ENCODE peak calls at places on chromosomes 1 and 21, in four cellular contexts. One of them, this sample, is unnamed.

GRCh38 chr1:226912587-226913176 is 27.4 kb upstream of the COQ8A start:
- DNase-seq in fibroblast of lung: peak
- DNase-seq in T47D: peak
- DNase-seq in neural progenitor cell: peak
- DNase-seq in this sample: peak

GRCh38 chr1:58848818-58849411 is 65.1 kb upstream of the JUN start:
- DNase-seq in neural progenitor cell: peak
- DNase-seq in T47D: no peak
- DNase-seq in fibroblast of lung: peak
- DNase-seq in this sample: peak

GRCh38 chr1:86436041-86436440 is 12.1 kb downstream of the CLCA2 start:
- DNase-seq in fibroblast of lung: peak
- DNase-seq in neural progenitor cell: no peak
- DNase-seq in T47D: no peak
- DNase-seq in this sample: no peak

GRCh38 chr1:12276225-12276624 is 46.4 kb downstream of the VPS13D start:
- DNase-seq in fibroblast of lung: peak
- DNase-seq in neural progenitor cell: peak
- DNase-seq in T47D: no peak
- DNase-seq in this sample: no peak

GRCh38 chr1:41521766-41522165 is 37.3 kb upstream of the EDN2 start:
- DNase-seq in T47D: no peak
- DNase-seq in neural progenitor cell: peak
- DNase-seq in fibroblast of lung: no peak
- DNase-seq in this sample: no peak

GRCh38 chr1:245441699-245442098 is 286.9 kb downstream of the KIF26B start:
- DNase-seq in T47D: no peak
- DNase-seq in neural progenitor cell: no peak
- DNase-seq in fibroblast of lung: peak
- DNase-seq in this sample: no peak

GRCh38 chr1:95716550-95716949 is 482.5 kb downstream of the RWDD3 start:
- DNase-seq in neural progenitor cell: no peak
- DNase-seq in fibroblast of lung: no peak
- DNase-seq in T47D: no peak
- DNase-seq in this sample: no peak

GRCh38 chr1:29245876-29246275 is 9.6 kb downstream of the PTPRU start:
- DNase-seq in T47D: peak
- DNase-seq in fibroblast of lung: peak
- DNase-seq in neural progenitor cell: peak
- DNase-seq in this sample: peak

GRCh38 chr1:229508823-229509337 is 739 bp upstream of the NUP133 start:
- DNase-seq in T47D: no peak
- DNase-seq in fibroblast of lung: no peak
- DNase-seq in neural progenitor cell: peak
- DNase-seq in this sample: no peak

GRCh38 chr1:201255470-201256362 is 27.6 kb upstream of the PKP1 start:
- DNase-seq in fibroblast of lung: no peak
- DNase-seq in T47D: no peak
- DNase-seq in neural progenitor cell: no peak
- DNase-seq in this sample: no peak

GRCh38 chr1:100982783-100983182 is 42.8 kb downstream of the DPH5 start:
- DNase-seq in T47D: peak
- DNase-seq in fibroblast of lung: no peak
- DNase-seq in neural progenitor cell: no peak
- DNase-seq in this sample: no peak

GRCh38 chr1:161905269-161905884 is 118.3 kb downstream of the OLFML2B start:
- DNase-seq in fibroblast of lung: no peak
- DNase-seq in neural progenitor cell: peak
- DNase-seq in T47D: peak
- DNase-seq in this sample: peak

GRCh38 chr1:84782311-84782771 is 92.1 kb upstream of the SSX2IP start:
- DNase-seq in fibroblast of lung: peak
- DNase-seq in neural progenitor cell: peak
- DNase-seq in T47D: peak
- DNase-seq in this sample: peak

GRCh38 chr1:8420318-8420717 is 102.4 kb downstream of the SLC45A1 start:
- DNase-seq in T47D: no peak
- DNase-seq in fibroblast of lung: no peak
- DNase-seq in neural progenitor cell: no peak
- DNase-seq in this sample: no peak

GRCh38 chr1:224874775-224875174 is 54.7 kb upstream of the DNAH14 start:
- DNase-seq in fibroblast of lung: no peak
- DNase-seq in T47D: no peak
- DNase-seq in neural progenitor cell: peak
- DNase-seq in this sample: no peak

GRCh38 chr1:227185291-227185690 is 133.0 kb downstream of the CDC42BPA start:
- DNase-seq in T47D: no peak
- DNase-seq in fibroblast of lung: no peak
- DNase-seq in neural progenitor cell: no peak
- DNase-seq in this sample: no peak

GRCh38 chr1:106435269-106435668 is 621.2 kb upstream of the PRMT6 start:
- DNase-seq in fibroblast of lung: no peak
- DNase-seq in T47D: no peak
- DNase-seq in neural progenitor cell: no peak
- DNase-seq in this sample: no peak

GRCh38 chr21:41901099-41901498 is 22.0 kb upstream of the PRDM15 start:
- DNase-seq in fibroblast of lung: no peak
- DNase-seq in T47D: no peak
- DNase-seq in neural progenitor cell: no peak
- DNase-seq in this sample: no peak

GRCh38 chr21:30340714-30341573 is 3.5 kb upstream of the KRTAP27-1 start:
- DNase-seq in T47D: peak
- DNase-seq in neural progenitor cell: peak
- DNase-seq in fibroblast of lung: peak
- DNase-seq in this sample: peak

GRCh38 chr1:90959352-90960206 is 62.3 kb downstream of the ZNF644 start:
- DNase-seq in neural progenitor cell: no peak
- DNase-seq in fibroblast of lung: peak
- DNase-seq in T47D: no peak
- DNase-seq in this sample: peak

GRCh38 chr1:163609858-163610257 is 288.1 kb downstream of the NUF2 start:
- DNase-seq in neural progenitor cell: no peak
- DNase-seq in fibroblast of lung: no peak
- DNase-seq in T47D: no peak
- DNase-seq in this sample: no peak

GRCh38 chr1:113981962-113982931 is 3.0 kb downstream of the OLFML3 start:
- DNase-seq in fibroblast of lung: peak
- DNase-seq in T47D: peak
- DNase-seq in neural progenitor cell: no peak
- DNase-seq in this sample: no peak

GRCh38 chr1:165418195-165418594 is 26.7 kb downstream of the RXRG start:
- DNase-seq in neural progenitor cell: no peak
- DNase-seq in fibroblast of lung: no peak
- DNase-seq in T47D: no peak
- DNase-seq in this sample: no peak

GRCh38 chr1:9597361-9598315 is 8.9 kb downstream of the TMEM201 start:
- DNase-seq in fibroblast of lung: no peak
- DNase-seq in neural progenitor cell: no peak
- DNase-seq in T47D: no peak
- DNase-seq in this sample: no peak

GRCh38 chr1:151997284-151997570 is 3.6 kb upstream of the S100A10 start:
- DNase-seq in T47D: no peak
- DNase-seq in neural progenitor cell: no peak
- DNase-seq in fibroblast of lung: no peak
- DNase-seq in this sample: no peak

GRCh38 chr1:164518692-164519332 is 40.2 kb upstream of the PBX1 start:
- DNase-seq in neural progenitor cell: no peak
- DNase-seq in fibroblast of lung: no peak
- DNase-seq in T47D: no peak
- DNase-seq in this sample: no peak

GRCh38 chr1:157695417-157695816 is 5.2 kb downstream of the FCRL3 start:
- DNase-seq in T47D: no peak
- DNase-seq in fibroblast of lung: no peak
- DNase-seq in neural progenitor cell: no peak
- DNase-seq in this sample: no peak

GRCh38 chr21:27268290-27268689 is 301.4 kb upstream of the ADAMTS5 start:
- DNase-seq in neural progenitor cell: no peak
- DNase-seq in fibroblast of lung: peak
- DNase-seq in T47D: no peak
- DNase-seq in this sample: no peak

GRCh38 chr1:21468597-21468996 is 28.7 kb downstream of the NBPF3 start:
- DNase-seq in fibroblast of lung: no peak
- DNase-seq in T47D: no peak
- DNase-seq in neural progenitor cell: peak
- DNase-seq in this sample: no peak

GRCh38 chr1:9180077-9180819 is 51.3 kb upstream of the GPR157 start:
- DNase-seq in fibroblast of lung: peak
- DNase-seq in neural progenitor cell: no peak
- DNase-seq in T47D: no peak
- DNase-seq in this sample: no peak

GRCh38 chr1:34379911-34380310 is 203.2 kb downstream of the C1orf94 start:
- DNase-seq in T47D: no peak
- DNase-seq in fibroblast of lung: peak
- DNase-seq in neural progenitor cell: no peak
- DNase-seq in this sample: no peak

GRCh38 chr1:198876371-198876871 is 237.6 kb downstream of the PTPRC start:
- DNase-seq in fibroblast of lung: peak
- DNase-seq in T47D: no peak
- DNase-seq in neural progenitor cell: peak
- DNase-seq in this sample: no peak